ENCODE peak calls at places on chromosome 2, in ten cellular contexts. K is RKO; Y is type B pancreatic cell; O is Right ventricle myocardium superior; P is NCI-H1048; U is activated T-helper 1 cell treated with anti-CD3 and anti-CD28 coated beads, Interleukin-2, amount 50 U/mL, for 16 hours; B is EH; V is right cardiac atrium; X is activated CD4-positive, alpha-beta T cell treated with anti-CD3 and anti-CD28 coated beads, Interleukin-2, amount 50 U/mL, for 1 hour; D is activated CD4-positive, alpha-beta memory T cell treated with anti-CD3 and anti-CD28 coated beads for 36 hours. N is an unnamed sample.

GRCh38 chr2:66571873-66572272 is 136.9 kb downstream of the MEIS1 start:
- DNase-seq in K (no peak), Y (no peak), O (no peak), P (no peak), U (no peak), B (peak; percentile 48), V (no peak), X (no peak), D (no peak), N (no peak)

GRCh38 chr2:111121028-111121872 is 536 bp downstream of the BCL2L11 start:
- DNase-seq in K (peak; percentile 44), Y (peak; percentile 77), O (peak; percentile 72), P (peak; percentile 6), U (peak; percentile 24), B (peak; percentile 45), V (peak; percentile 81), X (peak; percentile 38), D (peak; percentile 62), N (peak; percentile 62)

GRCh38 chr2:113208995-113209868 is 35.5 kb downstream of the PSD4 start:
- DNase-seq in K (no peak), Y (no peak), O (no peak), P (no peak), U (no peak), B (peak; percentile 82), V (no peak), X (no peak), D (no peak), N (no peak)

GRCh38 chr2:18752667-18753422 is 163.5 kb upstream of the NT5C1B start:
- DNase-seq in K (peak; percentile 37), Y (no peak), O (no peak), P (no peak), U (no peak), B (peak; percentile 12), V (no peak), X (no peak), D (no peak), N (no peak)

GRCh38 chr2:173544621-173545363 is 190.1 kb downstream of the CDCA7 start:
- DNase-seq in K (no peak), Y (no peak), O (no peak), P (no peak), U (no peak), B (no peak), V (no peak), X (no peak), D (no peak), N (no peak)

GRCh38 chr2:88187038-88187676 is 17.0 kb downstream of the THNSL2 start:
- DNase-seq in K (peak; percentile 46), Y (no peak), O (peak; percentile 75), P (peak; percentile 17), U (no peak), B (peak; percentile 61), V (no peak), X (peak; percentile 25), D (peak; percentile 61), N (peak; percentile 62)

GRCh38 chr2:122236152-122236892 is 480.9 kb downstream of the TSN start:
- DNase-seq in K (no peak), Y (no peak), O (no peak), P (no peak), U (no peak), B (peak; percentile 75), V (no peak), X (no peak), D (no peak), N (no peak)

GRCh38 chr2:208820289-208820688 is 413.7 kb downstream of the PTH2R start:
- DNase-seq in K (peak; percentile 80), Y (no peak), O (no peak), P (no peak), U (no peak), B (no peak), V (no peak), X (no peak), D (no peak), N (no peak)

GRCh38 chr2:181955010-181955409 is 30.6 kb upstream of the PPP1R1C start:
- DNase-seq in K (peak; percentile 65), Y (no peak), O (no peak), P (no peak), U (no peak), B (peak; percentile 70), V (no peak), X (no peak), D (no peak), N (no peak)

N was measured in activated naive CD4-positive, alpha-beta T cell treated with anti-CD3 and anti-CD28 coated beads, Interleukin-2, amount 10 ng/mL, durations not matched to agents 7 days and 5 days.